ENCODE peak calls at places on chromosome 2, in four cellular contexts. K, O, H and U are unnamed samples.

GRCh38 chr2:174013310-174013751 is 48.2 kb upstream of the SP3 start:
- DNase-seq in K (peak), O (no peak), H (no peak), U (peak)

GRCh38 chr2:166573393-166573792 is 79.3 kb upstream of the SCN7A start:
- DNase-seq in K (no peak), O (no peak), H (no peak), U (no peak)

GRCh38 chr2:58620127-58620526 is 379.0 kb upstream of the FANCL start:
- DNase-seq in K (no peak), O (no peak), H (no peak), U (no peak)

GRCh38 chr2:228768818-228769217 is 502.3 kb downstream of the PID1 start:
- DNase-seq in K (no peak), O (no peak), H (no peak), U (no peak)

GRCh38 chr2:235749121-235749780 is 255.4 kb downstream of the AGAP1 start:
- DNase-seq in K (no peak), O (no peak), H (no peak), U (no peak)

GRCh38 chr2:118048396-118048795 is 34.5 kb upstream of the CCDC93 start:
- DNase-seq in K (no peak), O (no peak), H (no peak), U (no peak)

GRCh38 chr2:213187833-213188532 is 36.6 kb upstream of the IKZF2 start:
- DNase-seq in K (no peak), O (peak), H (no peak), U (peak)

GRCh38 chr2:146119586-146119985 is 1599.7 kb upstream of the ZEB2 start:
- DNase-seq in K (no peak), O (no peak), H (no peak), U (no peak)

GRCh38 chr2:144502356-144502755 is 17.6 kb downstream of the ZEB2 start:
- DNase-seq in K (no peak), O (no peak), H (no peak), U (no peak)

GRCh38 chr2:98086491-98087446 is at the start of gene VWA3B:
- DNase-seq in K (peak), O (peak), H (peak), U (peak)

DNA sequence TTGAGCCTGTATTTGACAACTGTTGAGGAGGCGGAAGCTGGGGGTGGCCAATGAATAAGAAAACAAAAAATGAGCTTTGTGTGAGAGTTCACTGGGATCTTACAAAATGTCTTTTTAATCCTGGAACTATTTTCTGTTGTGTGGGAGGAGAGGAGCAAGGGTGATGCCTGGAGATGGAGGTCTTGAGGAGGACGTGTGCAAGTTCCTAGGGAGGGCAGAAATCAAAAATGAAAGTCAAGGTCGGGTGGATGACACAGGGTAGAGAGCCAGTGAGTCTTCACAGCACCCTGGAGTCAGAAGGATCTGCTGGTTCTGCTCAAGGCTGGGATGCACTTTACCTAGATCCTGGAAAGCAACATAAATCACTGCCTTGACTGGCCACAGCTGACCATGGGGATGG is 180.3 kb upstream of the PKDCC start:
- DNase-seq in K (no peak), O (no peak), H (peak), U (no peak)
- H3K4me3 ChIP-seq in K (no peak), O (no peak), H (peak), U (no peak)

DNA sequence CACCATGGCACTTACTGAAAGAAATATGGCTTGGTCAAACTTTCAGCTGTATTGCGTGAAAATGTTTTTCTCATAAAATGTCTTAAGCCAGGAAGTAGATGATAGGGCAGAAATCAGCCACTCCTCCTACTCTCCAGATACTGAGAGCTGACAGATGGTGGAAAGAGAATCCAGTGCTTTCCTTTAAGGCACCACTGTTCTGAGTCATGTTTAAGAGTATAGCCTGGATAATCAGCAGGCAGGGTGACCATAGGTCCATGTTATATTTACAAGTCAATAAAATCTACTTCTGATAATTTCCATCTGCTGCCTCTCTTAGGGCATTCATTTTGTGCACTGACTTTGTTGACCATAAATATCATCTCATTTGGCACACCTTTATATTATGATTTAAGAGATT is 21.9 kb downstream of the ARPC2 start:
- DNase-seq in K (no peak), O (no peak), H (no peak), U (no peak)
- H3K4me3 ChIP-seq in K (no peak), O (no peak), H (no peak), U (no peak)

GRCh38 chr2:68776124-68776523 is 41.5 kb downstream of the ARHGAP25 start:
- DNase-seq in K (no peak), O (no peak), H (peak), U (no peak)
- H3K4me3 ChIP-seq in K (peak), O (no peak), H (peak), U (peak)

GRCh38 chr2:218882866-218883366 is 2.3 kb downstream of the WNT10A start:
- DNase-seq in K (no peak), O (no peak), H (no peak), U (no peak)

GRCh38 chr2:218884519-218884918 is 3.9 kb downstream of the WNT10A start:
- DNase-seq in K (no peak), O (no peak), H (no peak), U (no peak)

GRCh38 chr2:218882463-218882821 is 1.8 kb downstream of the WNT10A start:
- DNase-seq in K (no peak), O (no peak), H (no peak), U (no peak)

GRCh38 chr2:218881744-218882462 is 1.3 kb downstream of the WNT10A start:
- DNase-seq in K (no peak), O (no peak), H (no peak), U (no peak)

DNA sequence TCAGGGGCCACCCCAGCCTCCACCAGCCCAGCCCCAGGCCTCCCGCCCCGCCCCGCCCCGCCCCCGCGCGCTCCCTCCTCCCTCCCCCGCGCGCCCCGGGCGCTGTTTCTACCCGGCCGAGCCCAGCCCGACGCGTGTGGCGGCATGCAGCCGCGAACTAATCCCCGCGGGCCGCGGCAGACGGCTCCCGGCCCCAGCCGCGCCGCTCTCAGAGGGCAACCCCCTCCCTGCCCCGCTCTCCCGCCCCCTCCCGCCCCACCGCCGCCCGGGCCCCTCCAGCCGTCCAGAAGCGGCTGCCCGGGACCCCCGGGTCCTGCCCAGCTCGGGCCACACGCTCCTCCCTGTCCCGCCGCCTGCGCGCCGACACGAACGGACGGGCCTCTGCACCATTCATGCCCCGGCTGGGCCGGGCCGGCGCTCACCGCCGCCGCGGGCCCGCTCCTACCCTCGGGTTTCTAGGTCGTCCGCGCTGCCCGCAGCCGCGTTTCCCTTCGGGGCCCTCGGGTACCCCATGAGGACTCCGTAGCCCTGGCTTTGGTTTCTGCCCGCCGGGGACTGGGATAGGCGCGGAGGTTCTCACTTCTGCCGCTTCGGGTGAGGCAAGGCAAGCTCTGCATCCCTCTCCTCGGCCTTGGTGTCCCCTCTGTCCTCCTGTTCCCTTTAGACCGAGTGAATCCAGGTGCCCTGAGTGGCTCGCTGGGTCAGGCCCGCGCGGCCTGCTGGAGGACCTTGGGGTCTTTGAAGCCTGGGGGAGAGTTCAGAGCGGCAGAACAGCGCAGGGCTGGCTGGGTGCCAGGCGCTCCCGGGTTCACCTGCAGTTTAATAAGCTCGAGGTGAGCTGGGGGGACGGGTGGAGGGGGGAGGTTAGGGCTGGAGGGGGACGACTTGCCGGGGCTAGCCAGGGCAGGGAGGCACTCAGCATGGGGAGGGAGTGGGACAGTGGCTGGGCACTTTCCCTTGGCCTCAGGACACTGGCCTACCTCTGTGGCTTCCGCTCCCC is 3.1 kb downstream of the WNT10A start:
- DNase-seq in K (no peak), O (no peak), H (peak), U (no peak)
- H3K4me3 ChIP-seq in K (peak), O (no peak), H (peak), U (peak)

GRCh38 chr2:136238552-136239346 is 120.8 kb upstream of the CXCR4 start:
- DNase-seq in K (no peak), O (no peak), H (peak), U (no peak)
- H3K4me3 ChIP-seq in K (no peak), O (no peak), H (no peak), U (no peak)

GRCh38 chr2:207154556-207155179 is 11.1 kb downstream of the KLF7 start:
- DNase-seq in K (no peak), O (no peak), H (no peak), U (no peak)

GRCh38 chr2:207149253-207150213 is 16.2 kb downstream of the KLF7 start:
- DNase-seq in K (peak), O (no peak), H (peak), U (no peak)

GRCh38 chr2:207148025-207148424 is 17.7 kb downstream of the KLF7 start:
- DNase-seq in K (no peak), O (no peak), H (no peak), U (no peak)

GRCh38 chr2:207153266-207153990 is 12.3 kb downstream of the KLF7 start:
- DNase-seq in K (no peak), O (no peak), H (no peak), U (no peak)

GRCh38 chr2:207150294-207150693 is 15.5 kb downstream of the KLF7 start:
- DNase-seq in K (no peak), O (no peak), H (no peak), U (no peak)
- H3K4me3 ChIP-seq in K (no peak), O (no peak), H (no peak), U (no peak)

GRCh38 chr2:28810384-28811285 is at the start of gene SPDYA:
- DNase-seq in K (peak), O (peak), H (peak), U (peak)

GRCh38 chr2:28809927-28810326 is 707 bp upstream of the SPDYA start:
- DNase-seq in K (no peak), O (no peak), H (no peak), U (no peak)
- H3K4me3 ChIP-seq in K (peak), O (peak), H (peak), U (peak)